ENCODE peak calls at places on chromosomes 1 and 21, in five cellular contexts. J, H, L, D and P are unnamed samples.

GRCh38 chr1:228009828-228010775 is 3.3 kb downstream of the WNT3A start:
- DNase-seq in J (no peak), H (no peak), L (no peak), D (no peak), P (no peak)

GRCh38 chr1:41884256-41885240 is 34.2 kb downstream of the HIVEP3 start:
- DNase-seq in J (no peak), H (no peak), L (no peak), D (no peak), P (no peak)

GRCh38 chr21:42091899-42092508 is 20.9 kb downstream of the UMODL1 start:
- DNase-seq in J (no peak), H (no peak), L (no peak), D (no peak), P (no peak)

GRCh38 chr1:183804916-183805734 is at the start of gene RGL1:
- DNase-seq in J (peak; percentile 19), H (peak; percentile 63), L (no peak), D (peak; percentile 91), P (peak; percentile 66)

GRCh38 chr1:115323366-115324004 is 14.6 kb downstream of the NGF start:
- DNase-seq in J (no peak), H (no peak), L (no peak), D (peak; percentile 88), P (no peak)

GRCh38 chr1:84268346-84268745 is 33.2 kb upstream of the SAMD13 start:
- DNase-seq in J (no peak), H (no peak), L (no peak), D (peak; percentile 48), P (no peak)

GRCh38 chr1:204268101-204268500 is 54.3 kb upstream of the GOLT1A start:
- DNase-seq in J (no peak), H (no peak), L (no peak), D (no peak), P (no peak)

GRCh38 chr1:59703226-59703917 is 111.4 kb upstream of the HOOK1 start:
- DNase-seq in J (no peak), H (no peak), L (no peak), D (peak; percentile 24), P (no peak)

GRCh38 chr1:60715970-60716369 is 366.4 kb upstream of the NFIA start:
- DNase-seq in J (no peak), H (no peak), L (no peak), D (no peak), P (no peak)

GRCh38 chr1:209101106-209101505 is 482.4 kb upstream of the CAMK1G start:
- DNase-seq in J (no peak), H (no peak), L (no peak), D (no peak), P (no peak)

GRCh38 chr1:178434360-178434759 is 62.4 kb downstream of the CLEC20A start:
- DNase-seq in J (no peak), H (peak; percentile 15), L (no peak), D (peak; percentile 70), P (no peak)

GRCh38 chr1:28266920-28267322 is 7.6 kb downstream of the SESN2 start:
- DNase-seq in J (no peak), H (no peak), L (no peak), D (no peak), P (no peak)

GRCh38 chr1:13751458-13751871 is 51.5 kb downstream of the PRDM2 start:
- DNase-seq in J (no peak), H (no peak), L (no peak), D (peak; percentile 52), P (no peak)

GRCh38 chr1:77876884-77877283 is 11.5 kb upstream of the NEXN start:
- DNase-seq in J (no peak), H (peak; percentile 6), L (no peak), D (no peak), P (peak; percentile 56)

GRCh38 chr1:47262787-47263413 is 30.9 kb upstream of the TAL1 start:
- DNase-seq in J (peak; percentile 6), H (peak; percentile 54), L (peak; percentile 2), D (peak; percentile 51), P (peak; percentile 64)

GRCh38 chr1:186819140-186819539 is 9.6 kb upstream of the PLA2G4A start:
- DNase-seq in J (no peak), H (peak; percentile 14), L (no peak), D (no peak), P (no peak)

GRCh38 chr21:38769253-38769780 is 36.4 kb upstream of the ETS2 start:
- DNase-seq in J (no peak), H (no peak), L (no peak), D (no peak), P (no peak)

GRCh38 chr1:83559531-83559930 is 439.4 kb downstream of the TTLL7 start:
- DNase-seq in J (no peak), H (no peak), L (no peak), D (no peak), P (no peak)

GRCh38 chr1:95381980-95382379 is 148.0 kb downstream of the RWDD3 start:
- DNase-seq in J (peak; percentile 13), H (no peak), L (no peak), D (no peak), P (no peak)

GRCh38 chr1:202146993-202147392 is 2.5 kb upstream of the ARL8A start:
- DNase-seq in J (no peak), H (no peak), L (no peak), D (no peak), P (no peak)

GRCh38 chr1:31244326-31244725 is 4.6 kb upstream of the NKAIN1 start:
- DNase-seq in J (no peak), H (no peak), L (no peak), D (peak; percentile 66), P (no peak)

GRCh38 chr1:30518696-30519095 is 204.7 kb downstream of the MATN1 start:
- DNase-seq in J (no peak), H (no peak), L (no peak), D (no peak), P (no peak)

GRCh38 chr1:171841931-171842723 is 829 bp downstream of the DNM3 start:
- DNase-seq in J (no peak), H (no peak), L (peak; percentile 8), D (no peak), P (no peak)

GRCh38 chr1:161069731-161070270 is at the start of gene ARHGAP30:
- DNase-seq in J (no peak), H (no peak), L (peak; percentile 64), D (no peak), P (no peak)

GRCh38 chr1:153100241-153100640 is 5.9 kb upstream of the SPRR2E start:
- DNase-seq in J (no peak), H (peak; percentile 83), L (no peak), D (peak; percentile 99), P (peak; percentile 33)

GRCh38 chr1:22874785-22875184 is 97.9 kb downstream of the LACTBL1 start:
- DNase-seq in J (no peak), H (no peak), L (no peak), D (no peak), P (no peak)

GRCh38 chr1:240000634-240001033 is 91.0 kb upstream of the FMN2 start:
- DNase-seq in J (no peak), H (peak; percentile 9), L (no peak), D (peak; percentile 40), P (no peak)

GRCh38 chr1:176949033-176949662 is 215.4 kb downstream of the ASTN1 start:
- DNase-seq in J (no peak), H (peak; percentile 45), L (no peak), D (peak; percentile 53), P (peak; percentile 66)

GRCh38 chr1:24641646-24642151 is 1.4 kb upstream of the SRRM1 start:
- DNase-seq in J (no peak), H (peak; percentile 17), L (peak; percentile 7), D (no peak), P (no peak)

GRCh38 chr21:33412832-33413519 is 9.8 kb downstream of the IFNGR2 start:
- DNase-seq in J (no peak), H (no peak), L (no peak), D (no peak), P (peak; percentile 23)

GRCh38 chr1:43452789-43453441 is 816 bp downstream of the HYI start:
- DNase-seq in J (no peak), H (peak; percentile 55), L (no peak), D (peak; percentile 67), P (no peak)

GRCh38 chr1:183165456-183165855 is 20.6 kb upstream of the LAMC2 start:
- DNase-seq in J (no peak), H (no peak), L (no peak), D (peak; percentile 60), P (peak; percentile 36)

GRCh38 chr1:154433161-154433681 is 28.1 kb downstream of the IL6R start:
- DNase-seq in J (no peak), H (no peak), L (no peak), D (peak; percentile 95), P (no peak)

GRCh38 chr1:112501810-112502641 is 6.7 kb upstream of the WNT2B start:
- DNase-seq in J (peak; percentile 35), H (peak; percentile 75), L (peak; percentile 35), D (peak; percentile 56), P (peak; percentile 79)

GRCh38 chr1:24904731-24905354 is 25.2 kb downstream of the RUNX3 start:
- DNase-seq in J (no peak), H (no peak), L (no peak), D (no peak), P (no peak)

GRCh38 chr1:54199151-54199764 is 572 bp downstream of the CYB5RL start:
- DNase-seq in J (peak; percentile 34), H (no peak), L (no peak), D (no peak), P (no peak)

GRCh38 chr1:44030606-44031050 is 634 bp downstream of the SLC6A9 start:
- DNase-seq in J (no peak), H (peak; percentile 62), L (peak; percentile 49), D (no peak), P (peak; percentile 22)

GRCh38 chr1:244180256-244180655 is 129.2 kb downstream of the ZBTB18 start:
- DNase-seq in J (no peak), H (no peak), L (no peak), D (no peak), P (no peak)